ENCODE peak calls at places on chromosomes 6 and 20, in four cellular contexts. N, Y, G and S are unnamed samples.

GRCh38 chr6:51271615-51272014 is 452.9 kb downstream of the TFAP2B start:
- DNase-seq in Y (no peak), G (no peak), N (no peak), S (no peak)

GRCh38 chr20:10521068-10521834 is 86.1 kb downstream of the SLX4IP start:
- DNase-seq in Y (no peak), G (peak), N (no peak), S (no peak)

GRCh38 chr6:8006208-8006607 is 58.0 kb downstream of the BLOC1S5 start:
- DNase-seq in N (no peak), Y (no peak), G (peak), S (peak)

GRCh38 chr6:149273318-149273717 is 44.2 kb upstream of the TAB2 start:
- DNase-seq in N (no peak), Y (no peak), G (no peak), S (no peak)

GRCh38 chr6:116229287-116229913 is 24.5 kb downstream of the TSPYL4 start:
- DNase-seq in G (peak), N (no peak), Y (no peak), S (no peak)

GRCh38 chr6:16758163-16758975 is 2.9 kb downstream of the ATXN1 start:
- DNase-seq in G (no peak), Y (peak), N (no peak), S (peak)

GRCh38 chr6:30769088-30769852 is 24.9 kb upstream of the IER3 start:
- DNase-seq in N (peak), G (peak), Y (peak), S (no peak)

GRCh38 chr6:140205795-140206593 is 831.5 kb upstream of the CITED2 start:
- DNase-seq in N (no peak), G (no peak), Y (no peak), S (no peak)

GRCh38 chr20:52972190-52972937 is at the start of gene TSHZ2:
- DNase-seq in G (no peak), Y (peak), N (peak), S (peak)

GRCh38 chr6:37170273-37171140 is 555 bp downstream of the PIM1 start:
- DNase-seq in Y (peak), N (peak), G (peak), S (peak)

GRCh38 chr20:33328738-33329137 is 45.7 kb downstream of the BPIFB1 start:
- DNase-seq in G (no peak), N (no peak), Y (no peak), S (no peak)